ENCODE peak calls at places on chromosomes 5 and 9, in ten cellular contexts. S is CD8-positive, alpha-beta T cell; T is MM.1S; L is SK-N-SH; P is fibroblast of pulmonary artery; O is HFF-Myc; I is fibroblast of mammary gland; M is AG09309; E is IMR-90; W is bronchial epithelial cell. K is an unnamed sample.

GRCh38 chr5:75072066-75072465 is 19.7 kb upstream of the GCNT4 start:
- DNase-seq in M (no peak), T (no peak), S (no peak), O (no peak), I (no peak), W (no peak), L (no peak), P (no peak), E (no peak), K (no peak)

GRCh38 chr9:15724006-15724405 is 171.2 kb downstream of the CCDC171 start:
- DNase-seq in P (peak; percentile 50), E (peak; percentile 65), L (no peak), I (peak; percentile 62), M (no peak), W (no peak), O (no peak), T (no peak), S (no peak), K (peak; percentile 60)

GRCh38 chr9:88462191-88462590 is 72.8 kb upstream of the NXNL2 start:
- DNase-seq in W (peak; percentile 91), I (peak; percentile 57), M (no peak), O (no peak), S (no peak), E (peak; percentile 79), L (no peak), P (peak; percentile 14), T (no peak), K (peak; percentile 38)

GRCh38 chr9:93576296-93577044 is at the start of gene PHF2:
- DNase-seq in L (peak; percentile 86), T (peak; percentile 14), O (no peak), M (no peak), S (no peak), W (no peak), P (peak; percentile 23), I (no peak), E (no peak), K (no peak)

GRCh38 chr5:53411388-53411787 is 69.0 kb upstream of the FST start:
- DNase-seq in W (no peak), S (no peak), O (no peak), E (peak; percentile 28), T (no peak), P (no peak), M (no peak), I (no peak), L (no peak), K (no peak)

GRCh38 chr5:110681109-110681508 is 45.4 kb downstream of the TMEM232 start:
- DNase-seq in S (no peak), I (no peak), L (no peak), M (no peak), P (no peak), W (no peak), T (no peak), O (no peak), E (no peak), K (no peak)

GRCh38 chr5:132019857-132020555 is 8.5 kb upstream of the ACSL6 start:
- DNase-seq in T (peak; percentile 93), O (no peak), M (no peak), W (no peak), L (no peak), P (no peak), E (no peak), S (peak; percentile 33), I (no peak), K (no peak)

GRCh38 chr9:88988796-88989641 is 2.2 kb upstream of the S1PR3 start:
- DNase-seq in P (peak; percentile 79), E (peak; percentile 69), I (peak; percentile 64), O (no peak), W (peak; percentile 79), L (no peak), M (peak; percentile 27), T (peak; percentile 45), S (no peak), K (peak; percentile 46)

GRCh38 chr9:30411571-30411970 is 1972.9 kb upstream of the ACO1 start:
- DNase-seq in L (no peak), W (no peak), T (no peak), M (no peak), E (no peak), S (no peak), P (no peak), O (no peak), I (no peak), K (no peak)

GRCh38 chr9:97243606-97244005 is 63.9 kb upstream of the CCDC180 start:
- DNase-seq in S (no peak), W (no peak), M (no peak), O (no peak), P (no peak), E (no peak), T (no peak), L (no peak), I (peak; percentile 62), K (no peak)

GRCh38 chr5:592158-592557 is 20.0 kb upstream of the CEP72 start:
- DNase-seq in O (no peak), T (no peak), M (no peak), L (no peak), I (no peak), W (peak; percentile 26), E (no peak), P (no peak), S (no peak), K (no peak)

GRCh38 chr9:5459289-5459829 is 9.0 kb downstream of the CD274 start:
- DNase-seq in O (no peak), I (no peak), P (peak; percentile 44), L (no peak), T (no peak), E (no peak), M (no peak), S (no peak), W (peak; percentile 92), K (no peak)

GRCh38 chr5:139648205-139649081 is at the start of gene CXXC5:
- DNase-seq in O (no peak), L (peak; percentile 96), I (peak; percentile 79), E (peak; percentile 83), W (no peak), S (no peak), M (no peak), T (peak; percentile 88), P (peak; percentile 85), K (peak; percentile 85)

GRCh38 chr9:97567894-97568202 is 65.3 kb downstream of the TSTD2 start:
- DNase-seq in E (no peak), L (no peak), S (no peak), P (no peak), T (no peak), O (no peak), M (no peak), W (no peak), I (no peak), K (no peak)

GRCh38 chr5:151448038-151448985 is 909 bp downstream of the SLC36A1 start:
- DNase-seq in E (no peak), I (peak; percentile 8), S (no peak), P (no peak), O (no peak), L (no peak), W (peak; percentile 41), M (no peak), T (peak; percentile 43), K (peak; percentile 35)
- TF ChIP-seq CTCF in E (no peak), I (peak; percentile 20), S (no peak), P (peak; percentile 28), O (peak; percentile 4), L (peak; percentile 12), W (peak; percentile 46), M (no peak), T (peak; percentile 20), K (no peak)

DNA sequence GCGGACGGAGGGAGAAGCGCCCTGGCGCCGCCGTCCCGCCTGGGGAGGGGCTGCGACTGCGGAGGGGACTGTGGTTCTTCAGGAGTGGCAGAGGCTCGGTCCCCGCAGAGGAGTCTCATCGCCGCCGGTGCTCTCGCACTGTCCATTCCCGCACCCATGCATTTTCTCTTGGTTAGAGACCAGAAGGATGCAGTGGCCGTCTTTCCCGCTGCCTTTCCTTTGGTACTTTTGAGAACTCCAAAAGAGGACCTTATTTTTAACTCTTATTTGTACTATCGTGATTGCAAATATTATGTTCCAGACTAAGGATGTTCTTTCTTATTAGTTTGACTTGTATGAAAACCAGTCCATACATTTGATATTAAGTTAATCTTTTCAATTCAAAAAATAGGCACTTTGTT is 611 bp downstream of the ZFYVE16 start:
- DNase-seq in P (peak; percentile 34), S (no peak), E (peak; percentile 38), O (no peak), T (peak; percentile 33), M (no peak), W (peak; percentile 34), I (peak; percentile 29), L (peak; percentile 81), K (peak; percentile 32)
- H3K4me3 ChIP-seq in P (peak overlapping the region; percentile 88), S (peak overlapping the region; percentile 86), E (peak overlapping the region; percentile 75), O (peak overlapping the region; percentile 96), T (peak overlapping the region; percentile 88), M (peak overlapping the region; percentile 89), W (peak overlapping the region; percentile 94), I (peak overlapping the region; percentile 86), L (peak overlapping the region; percentile 89), K (peak overlapping the region; percentile 97)

GRCh38 chr5:97425511-97425910 is 242.5 kb upstream of the RIOK2 start:
- DNase-seq in T (no peak), I (peak; percentile 30), L (no peak), P (peak; percentile 46), S (no peak), M (no peak), E (peak; percentile 16), W (peak; percentile 14), O (no peak), K (peak; percentile 7)

GRCh38 chr5:97422678-97423077 is 239.6 kb upstream of the RIOK2 start:
- DNase-seq in E (peak; percentile 42), W (peak; percentile 20), O (no peak), M (no peak), T (no peak), I (peak; percentile 61), L (no peak), P (no peak), S (no peak), K (peak; percentile 51)

GRCh38 chr5:97427235-97427634 is 244.2 kb upstream of the RIOK2 start:
- DNase-seq in T (no peak), W (no peak), O (no peak), L (no peak), S (no peak), I (no peak), P (peak; percentile 6), E (no peak), M (no peak), K (no peak)
- TF ChIP-seq CTCF in T (no peak), W (no peak), O (no peak), L (no peak), S (no peak), I (no peak), P (no peak), E (no peak), M (no peak), K (no peak)

DNA sequence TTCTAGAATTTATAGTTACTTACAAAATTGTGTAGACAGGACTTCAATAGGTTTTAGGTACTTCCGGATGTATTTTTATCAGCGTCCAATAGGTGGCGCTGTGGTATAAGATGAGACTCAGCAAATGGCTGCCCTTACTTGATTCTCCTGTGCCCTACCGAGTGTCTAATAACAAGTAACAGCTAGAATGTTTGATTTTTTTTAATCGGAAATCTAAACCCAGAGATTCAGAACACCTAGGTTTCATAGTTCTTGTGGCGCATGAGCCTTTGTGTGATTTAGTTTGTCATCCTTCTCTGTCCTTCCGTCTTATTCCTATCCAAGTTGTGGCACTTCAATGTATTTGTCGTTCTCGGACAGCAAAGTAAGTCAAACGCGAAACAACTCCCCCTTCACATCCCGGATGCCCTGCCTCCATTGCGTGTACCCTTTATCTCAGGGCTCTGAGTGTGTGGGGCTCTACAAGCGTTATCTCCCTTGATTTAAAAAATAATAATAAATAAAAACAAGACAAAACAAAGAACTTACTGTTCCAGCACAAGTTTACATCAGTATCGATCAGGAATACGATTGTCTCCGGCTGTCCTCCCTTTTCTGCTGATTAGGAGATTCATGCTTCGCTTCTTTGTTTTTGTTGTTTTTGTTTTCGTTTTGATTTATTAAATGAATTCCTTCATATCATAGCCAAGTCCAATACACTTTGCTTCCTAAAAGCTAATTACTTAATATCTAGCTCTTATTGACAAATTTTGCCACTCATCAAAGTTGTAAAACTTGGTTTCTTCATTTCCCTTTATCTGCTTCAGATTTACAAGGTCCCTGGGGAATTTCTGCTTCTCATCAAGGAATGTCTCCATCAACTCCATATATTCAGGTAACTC is 50.7 kb upstream of the SLC30A5 start:
- DNase-seq in T (peak; percentile 88), E (peak; percentile 93), O (peak; percentile 89), P (peak; percentile 98), L (peak; percentile 63), W (peak; percentile 85), M (peak; percentile 78), S (peak; percentile 50), I (peak; percentile 93), K (peak; percentile 95)
- H3K4me3 ChIP-seq in T (peak overlapping the region; percentile 70), E (peak overlapping the region; percentile 53), O (peak overlapping the region; percentile 41), P (peak overlapping the region; percentile 58), L (no peak overlapping the region), W (peak overlapping the region; percentile 41), M (peak overlapping the region; percentile 13), S (peak overlapping the region; percentile 64), I (peak overlapping the region; percentile 48), K (peak overlapping the region; percentile 43)